ENCODE peak calls at places on chromosome 5, in four cellular contexts. One of them, this sample, is unnamed.

GRCh38 chr5:67773439-67773988 is 442.0 kb upstream of the PIK3R1 start:
- DNase-seq in GM12878: no peak
- DNase-seq in HepG2: peak
- DNase-seq in K562: no peak
- DNase-seq in this sample: no peak

GRCh38 chr5:114957384-114957783 is 212.3 kb downstream of the TRIM36 start:
- DNase-seq in HepG2: no peak
- DNase-seq in K562: no peak
- DNase-seq in GM12878: peak
- DNase-seq in this sample: no peak

GRCh38 chr5:135735831-135736230 is 98.6 kb upstream of the SLC25A48 start:
- DNase-seq in GM12878: no peak
- DNase-seq in HepG2: no peak
- DNase-seq in K562: no peak
- DNase-seq in this sample: peak

GRCh38 chr5:66169534-66169933 is 25.4 kb downstream of the SREK1 start:
- DNase-seq in K562: no peak
- DNase-seq in GM12878: no peak
- DNase-seq in HepG2: no peak
- DNase-seq in this sample: no peak

GRCh38 chr5:56169281-56169680 is 63.8 kb downstream of the ANKRD55 start:
- DNase-seq in HepG2: no peak
- DNase-seq in K562: no peak
- DNase-seq in GM12878: no peak
- DNase-seq in this sample: no peak

GRCh38 chr5:72525816-72526215 is 18.6 kb upstream of the ZNF366 start:
- DNase-seq in GM12878: no peak
- DNase-seq in HepG2: no peak
- DNase-seq in K562: no peak
- DNase-seq in this sample: no peak

GRCh38 chr5:136192526-136193395 is at the start of gene SMIM32:
- DNase-seq in GM12878: no peak
- DNase-seq in K562: no peak
- DNase-seq in HepG2: peak
- DNase-seq in this sample: no peak

GRCh38 chr5:169742773-169743296 is 105.8 kb downstream of the DOCK2 start:
- DNase-seq in K562: no peak
- DNase-seq in GM12878: no peak
- DNase-seq in HepG2: no peak
- DNase-seq in this sample: no peak

GRCh38 chr5:177447611-177448243 is 1.1 kb downstream of the PRR7 start:
- DNase-seq in HepG2: peak
- DNase-seq in K562: no peak
- DNase-seq in GM12878: no peak
- DNase-seq in this sample: peak

GRCh38 chr5:108650997-108651396 is 96.7 kb upstream of the FER start:
- DNase-seq in K562: no peak
- DNase-seq in GM12878: no peak
- DNase-seq in HepG2: no peak
- DNase-seq in this sample: no peak

GRCh38 chr5:161432798-161433197 is 113.7 kb downstream of the GABRB2 start:
- DNase-seq in HepG2: no peak
- DNase-seq in K562: no peak
- DNase-seq in GM12878: no peak
- DNase-seq in this sample: no peak

GRCh38 chr5:58366461-58366860 is 93.4 kb downstream of the PLK2 start:
- DNase-seq in K562: no peak
- DNase-seq in HepG2: no peak
- DNase-seq in GM12878: no peak
- DNase-seq in this sample: no peak

GRCh38 chr5:180785794-180786221 is 16.8 kb downstream of the MGAT1 start:
- DNase-seq in HepG2: no peak
- DNase-seq in GM12878: no peak
- DNase-seq in K562: no peak
- DNase-seq in this sample: peak

GRCh38 chr5:60196382-60197113 is 303.0 kb upstream of the PDE4D start:
- DNase-seq in K562: no peak
- DNase-seq in HepG2: no peak
- DNase-seq in GM12878: no peak
- DNase-seq in this sample: no peak

GRCh38 chr5:127072861-127073846 is at the start of gene C5orf63:
- DNase-seq in HepG2: peak
- DNase-seq in GM12878: peak
- DNase-seq in K562: peak
- DNase-seq in this sample: no peak
- TF ChIP-seq GABPA in HepG2: peak
- TF ChIP-seq GABPA in GM12878: peak
- TF ChIP-seq GABPA in K562: peak
- TF ChIP-seq GABPA in this sample: peak

GRCh38 chr5:146043722-146044121 is 61.7 kb downstream of the PLAC8L1 start:
- DNase-seq in GM12878: no peak
- DNase-seq in HepG2: no peak
- DNase-seq in K562: no peak
- DNase-seq in this sample: no peak

GRCh38 chr5:146039420-146039819 is 66.0 kb downstream of the PLAC8L1 start:
- DNase-seq in HepG2: no peak
- DNase-seq in GM12878: no peak
- DNase-seq in K562: no peak
- DNase-seq in this sample: no peak

GRCh38 chr5:146040559-146040958 is 64.8 kb downstream of the PLAC8L1 start:
- DNase-seq in GM12878: no peak
- DNase-seq in K562: no peak
- DNase-seq in HepG2: no peak
- DNase-seq in this sample: no peak

GRCh38 chr5:146041180-146041789 is 64.1 kb downstream of the PLAC8L1 start:
- DNase-seq in GM12878: no peak
- DNase-seq in K562: peak
- DNase-seq in HepG2: no peak
- DNase-seq in this sample: no peak

DNA sequence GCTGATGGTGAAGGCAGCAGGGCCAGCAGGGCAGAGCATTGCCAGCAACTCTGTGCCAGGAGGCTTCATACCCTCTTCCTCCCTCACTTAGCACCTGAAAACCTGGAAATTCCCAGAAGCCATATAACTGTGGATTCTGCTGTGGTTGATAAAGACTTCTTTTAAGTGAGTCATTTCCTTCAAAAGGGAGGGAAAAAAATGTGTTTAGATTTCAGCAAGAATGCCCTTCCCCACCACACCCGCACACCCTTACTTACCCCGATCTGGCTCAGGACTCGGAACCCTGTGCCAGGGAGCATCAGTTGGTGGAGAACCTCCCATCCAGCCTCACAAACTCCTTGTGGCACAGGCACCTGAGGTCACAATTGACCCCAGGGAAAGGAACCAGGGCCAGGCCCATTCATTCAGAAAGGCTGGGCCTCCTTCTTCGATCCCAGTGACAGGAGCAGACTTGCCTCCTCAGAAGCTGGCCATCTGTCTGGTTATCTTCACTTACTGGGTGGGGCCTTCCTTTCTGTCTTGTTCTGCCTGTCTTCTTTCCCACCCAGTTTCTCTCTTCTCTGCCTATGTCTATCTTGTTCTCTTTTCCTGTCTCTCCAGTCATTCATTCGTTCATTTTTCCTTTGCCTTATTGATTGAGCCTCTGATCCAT is 62.6 kb downstream of the PLAC8L1 start:
- DNase-seq in K562: peak
- DNase-seq in HepG2: no peak
- DNase-seq in GM12878: no peak
- DNase-seq in this sample: no peak
- TF ChIP-seq CREB1 in K562: no peak
- TF ChIP-seq CREB1 in HepG2: no peak
- TF ChIP-seq CREB1 in GM12878: no peak
- TF ChIP-seq CREB1 in this sample: no peak

GRCh38 chr5:76836181-76836580 is 13.6 kb upstream of the S100Z start:
- DNase-seq in HepG2: no peak
- DNase-seq in K562: no peak
- DNase-seq in GM12878: no peak
- DNase-seq in this sample: no peak

GRCh38 chr5:76836585-76836984 is 13.2 kb upstream of the S100Z start:
- DNase-seq in GM12878: no peak
- DNase-seq in K562: no peak
- DNase-seq in HepG2: no peak
- DNase-seq in this sample: no peak

GRCh38 chr5:76831108-76831447 is 12.2 kb downstream of the F2RL1 start:
- DNase-seq in HepG2: no peak
- DNase-seq in K562: no peak
- DNase-seq in GM12878: peak
- DNase-seq in this sample: no peak
- TF ChIP-seq GABPA in HepG2: no peak
- TF ChIP-seq GABPA in K562: no peak
- TF ChIP-seq GABPA in GM12878: no peak
- TF ChIP-seq GABPA in this sample: no peak

GRCh38 chr5:142602720-142603245 is 83.1 kb downstream of the FGF1 start:
- DNase-seq in GM12878: no peak
- DNase-seq in K562: no peak
- DNase-seq in HepG2: no peak
- DNase-seq in this sample: no peak
- TF ChIP-seq CREB1 in GM12878: no peak
- TF ChIP-seq CREB1 in K562: no peak
- TF ChIP-seq CREB1 in HepG2: no peak
- TF ChIP-seq CREB1 in this sample: no peak

GRCh38 chr5:88952996-88953643 is 70.1 kb upstream of the MEF2C start:
- DNase-seq in GM12878: no peak
- DNase-seq in HepG2: no peak
- DNase-seq in K562: no peak
- DNase-seq in this sample: no peak

GRCh38 chr5:88952344-88952743 is 69.4 kb upstream of the MEF2C start:
- DNase-seq in K562: peak
- DNase-seq in HepG2: no peak
- DNase-seq in GM12878: no peak
- DNase-seq in this sample: no peak

GRCh38 chr5:88954511-88954910 is 71.5 kb upstream of the MEF2C start:
- DNase-seq in HepG2: no peak
- DNase-seq in K562: no peak
- DNase-seq in GM12878: no peak
- DNase-seq in this sample: no peak

GRCh38 chr5:88944751-88945507 is 61.9 kb upstream of the MEF2C start:
- DNase-seq in K562: no peak
- DNase-seq in HepG2: no peak
- DNase-seq in GM12878: no peak
- DNase-seq in this sample: no peak

DNA sequence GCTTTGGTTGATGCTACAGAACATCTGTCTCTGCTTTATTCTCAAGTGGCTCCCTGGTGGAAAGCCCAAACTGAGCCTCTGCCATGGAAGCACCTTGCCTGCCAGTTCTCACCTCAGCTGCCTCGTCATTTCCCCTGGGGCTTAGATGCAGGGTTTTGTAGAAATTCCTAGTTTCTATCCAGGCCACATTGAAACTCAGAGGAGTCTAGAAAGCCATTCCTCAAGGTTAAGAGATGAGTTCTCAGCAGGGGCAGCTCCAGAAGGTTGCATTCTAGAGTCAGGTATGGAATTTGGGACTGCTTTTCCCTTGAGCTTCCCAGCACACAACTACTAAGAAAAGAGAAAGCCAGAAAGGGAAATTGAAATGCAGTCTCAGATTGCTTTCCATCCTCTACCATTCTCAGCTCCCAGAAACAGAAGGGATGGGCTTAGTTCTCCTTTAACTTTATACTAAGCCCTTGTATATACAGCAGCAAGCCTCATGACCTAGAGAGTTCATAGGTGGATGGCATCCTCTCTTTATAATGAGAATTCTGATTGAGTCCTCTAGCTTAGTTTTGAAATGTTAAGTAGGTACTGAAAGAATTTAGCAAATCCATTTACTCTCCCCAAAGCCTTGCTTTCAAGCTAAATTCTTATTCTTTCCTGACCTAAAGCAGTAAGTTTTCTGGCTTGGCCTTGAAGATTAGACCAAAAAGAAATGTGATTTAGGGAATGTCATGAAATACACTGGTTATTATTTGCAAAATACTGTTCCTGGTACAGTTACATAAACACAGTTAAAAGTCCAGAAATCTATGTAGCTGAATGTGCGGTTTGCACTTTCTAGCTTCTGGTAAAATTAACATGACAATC is 66.0 kb upstream of the MEF2C start:
- DNase-seq in K562: no peak
- DNase-seq in GM12878: no peak
- DNase-seq in HepG2: no peak
- DNase-seq in this sample: no peak
- TF ChIP-seq GABPA in K562: no peak
- TF ChIP-seq GABPA in GM12878: no peak
- TF ChIP-seq GABPA in HepG2: no peak
- TF ChIP-seq GABPA in this sample: no peak

DNA sequence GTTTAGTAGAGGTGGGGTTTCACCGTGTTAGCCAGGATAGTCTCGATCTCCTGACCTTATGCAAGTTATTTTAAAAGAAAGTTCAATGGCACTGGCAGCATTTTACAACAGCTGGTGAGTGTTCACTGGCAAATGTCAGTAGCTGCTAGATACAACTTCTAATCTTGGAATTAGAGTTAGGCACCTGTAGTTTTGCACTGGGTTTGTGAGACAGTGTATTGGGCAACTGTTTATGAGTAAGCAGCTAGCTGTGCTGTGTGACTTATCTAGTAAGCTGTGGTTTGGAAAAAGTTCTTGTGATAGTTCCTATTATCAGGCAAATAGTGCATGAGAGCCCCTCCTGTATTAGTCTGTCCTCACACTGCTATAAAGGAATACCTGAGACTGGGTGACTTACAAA is 61.5 kb downstream of the UBE2QL1 start:
- DNase-seq in K562: no peak
- DNase-seq in GM12878: no peak
- DNase-seq in HepG2: no peak
- DNase-seq in this sample: no peak
- TF ChIP-seq CREB1 in K562: no peak
- TF ChIP-seq CREB1 in GM12878: no peak
- TF ChIP-seq CREB1 in HepG2: no peak
- TF ChIP-seq CREB1 in this sample: no peak

GRCh38 chr5:78568676-78569075 is 79.9 kb downstream of the LHFPL2 start:
- DNase-seq in HepG2: no peak
- DNase-seq in GM12878: no peak
- DNase-seq in K562: no peak
- DNase-seq in this sample: no peak

GRCh38 chr5:78570646-78571045 is 77.9 kb downstream of the LHFPL2 start:
- DNase-seq in K562: no peak
- DNase-seq in HepG2: no peak
- DNase-seq in GM12878: no peak
- DNase-seq in this sample: no peak

GRCh38 chr5:78566747-78567449 is 81.7 kb downstream of the LHFPL2 start:
- DNase-seq in HepG2: no peak
- DNase-seq in GM12878: no peak
- DNase-seq in K562: no peak
- DNase-seq in this sample: no peak

GRCh38 chr5:78568212-78568611 is 80.4 kb downstream of the LHFPL2 start:
- DNase-seq in GM12878: no peak
- DNase-seq in HepG2: no peak
- DNase-seq in K562: no peak
- DNase-seq in this sample: no peak

DNA sequence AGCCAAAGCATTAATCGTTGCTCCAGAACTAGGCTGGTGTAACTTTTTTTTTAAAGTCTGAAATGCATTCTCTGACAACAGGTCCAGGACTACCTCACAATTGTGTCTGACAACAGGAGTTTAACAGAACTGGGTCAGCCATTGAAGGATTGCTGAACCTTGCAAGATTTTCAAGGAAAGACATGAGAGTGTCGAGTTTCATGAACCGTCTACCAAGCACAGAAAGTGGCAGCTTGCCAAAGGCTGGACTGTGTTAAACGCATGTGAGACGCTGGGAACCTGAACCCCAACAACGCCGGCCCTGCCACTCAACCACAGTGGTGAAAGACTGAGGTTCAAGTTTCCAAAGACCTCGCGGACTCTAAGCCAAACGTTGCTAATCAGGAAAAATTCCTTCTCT is 79.1 kb downstream of the LHFPL2 start:
- DNase-seq in K562: peak
- DNase-seq in GM12878: no peak
- DNase-seq in HepG2: no peak
- DNase-seq in this sample: no peak
- TF ChIP-seq GABPA in K562: no peak
- TF ChIP-seq GABPA in GM12878: no peak
- TF ChIP-seq GABPA in HepG2: no peak
- TF ChIP-seq GABPA in this sample: no peak

This sample was measured in H1.